ENCODE peak calls at places on chromosome 16, in eight cellular contexts. One of them, this sample, is unnamed.

GRCh38 chr16:19481291-19481690 is 40.6 kb downstream of the GDE1 start:
- DNase-seq in ACHN: no peak
- DNase-seq in pancreas: no peak
- DNase-seq in heart right ventricle: no peak
- DNase-seq in GM03348: no peak
- DNase-seq in fibroblast of the conjunctiva: no peak
- DNase-seq in stimulated activated CD8-positive, alpha-beta memory T cell treated with anti-CD3 and anti-CD28 coated beads, Interleukin-2, amount 100 ng/mL, for 1 hour: no peak
- DNase-seq in stimulated activated naive CD4-positive, alpha-beta T cell: no peak
- DNase-seq in this sample: no peak

GRCh38 chr16:80500116-80500859 is 40.5 kb upstream of the DYNLRB2 start:
- DNase-seq in ACHN: no peak
- DNase-seq in pancreas: no peak
- DNase-seq in heart right ventricle: no peak
- DNase-seq in GM03348: no peak
- DNase-seq in fibroblast of the conjunctiva: no peak
- DNase-seq in stimulated activated CD8-positive, alpha-beta memory T cell treated with anti-CD3 and anti-CD28 coated beads, Interleukin-2, amount 100 ng/mL, for 1 hour: no peak
- DNase-seq in stimulated activated naive CD4-positive, alpha-beta T cell: no peak
- DNase-seq in this sample: no peak

GRCh38 chr16:69814078-69814477 is 51.9 kb downstream of the WWP2 start:
- DNase-seq in ACHN: no peak
- DNase-seq in pancreas: no peak
- DNase-seq in heart right ventricle: no peak
- DNase-seq in GM03348: no peak
- DNase-seq in fibroblast of the conjunctiva: no peak
- DNase-seq in stimulated activated CD8-positive, alpha-beta memory T cell treated with anti-CD3 and anti-CD28 coated beads, Interleukin-2, amount 100 ng/mL, for 1 hour: no peak
- DNase-seq in stimulated activated naive CD4-positive, alpha-beta T cell: no peak
- DNase-seq in this sample: no peak

GRCh38 chr16:84827897-84828296 is 8.1 kb downstream of the CRISPLD2 start:
- DNase-seq in ACHN: no peak
- DNase-seq in pancreas: no peak
- DNase-seq in heart right ventricle: no peak
- DNase-seq in GM03348: no peak
- DNase-seq in fibroblast of the conjunctiva: no peak
- DNase-seq in stimulated activated CD8-positive, alpha-beta memory T cell treated with anti-CD3 and anti-CD28 coated beads, Interleukin-2, amount 100 ng/mL, for 1 hour: no peak
- DNase-seq in stimulated activated naive CD4-positive, alpha-beta T cell: no peak
- DNase-seq in this sample: no peak

GRCh38 chr16:20760346-20760745 is 3.5 kb upstream of the ACSM3 start:
- DNase-seq in ACHN: no peak
- DNase-seq in pancreas: no peak
- DNase-seq in heart right ventricle: no peak
- DNase-seq in GM03348: no peak
- DNase-seq in fibroblast of the conjunctiva: no peak
- DNase-seq in stimulated activated CD8-positive, alpha-beta memory T cell treated with anti-CD3 and anti-CD28 coated beads, Interleukin-2, amount 100 ng/mL, for 1 hour: no peak
- DNase-seq in stimulated activated naive CD4-positive, alpha-beta T cell: no peak
- DNase-seq in this sample: no peak

GRCh38 chr16:19505600-19506303 is 16.1 kb downstream of the GDE1 start:
- DNase-seq in ACHN: no peak
- DNase-seq in pancreas: no peak
- DNase-seq in heart right ventricle: peak; percentile 23
- DNase-seq in GM03348: no peak
- DNase-seq in fibroblast of the conjunctiva: peak; percentile 83
- DNase-seq in stimulated activated CD8-positive, alpha-beta memory T cell treated with anti-CD3 and anti-CD28 coated beads, Interleukin-2, amount 100 ng/mL, for 1 hour: no peak
- DNase-seq in stimulated activated naive CD4-positive, alpha-beta T cell: no peak
- DNase-seq in this sample: no peak

GRCh38 chr16:52416888-52417287 is 130.1 kb downstream of the TOX3 start:
- DNase-seq in ACHN: no peak
- DNase-seq in pancreas: no peak
- DNase-seq in heart right ventricle: no peak
- DNase-seq in GM03348: no peak
- DNase-seq in fibroblast of the conjunctiva: no peak
- DNase-seq in stimulated activated CD8-positive, alpha-beta memory T cell treated with anti-CD3 and anti-CD28 coated beads, Interleukin-2, amount 100 ng/mL, for 1 hour: no peak
- DNase-seq in stimulated activated naive CD4-positive, alpha-beta T cell: no peak
- DNase-seq in this sample: no peak

GRCh38 chr16:55487048-55487803 is 8.2 kb downstream of the MMP2 start:
- DNase-seq in ACHN: no peak
- DNase-seq in pancreas: no peak
- DNase-seq in heart right ventricle: no peak
- DNase-seq in GM03348: peak; percentile 87
- DNase-seq in fibroblast of the conjunctiva: peak; percentile 92
- DNase-seq in stimulated activated CD8-positive, alpha-beta memory T cell treated with anti-CD3 and anti-CD28 coated beads, Interleukin-2, amount 100 ng/mL, for 1 hour: no peak
- DNase-seq in stimulated activated naive CD4-positive, alpha-beta T cell: no peak
- DNase-seq in this sample: peak; percentile 82

GRCh38 chr16:49961087-49961486 is 63.9 kb upstream of the CNEP1R1 start:
- DNase-seq in ACHN: no peak
- DNase-seq in pancreas: no peak
- DNase-seq in heart right ventricle: no peak
- DNase-seq in GM03348: no peak
- DNase-seq in fibroblast of the conjunctiva: peak; percentile 22
- DNase-seq in stimulated activated CD8-positive, alpha-beta memory T cell treated with anti-CD3 and anti-CD28 coated beads, Interleukin-2, amount 100 ng/mL, for 1 hour: no peak
- DNase-seq in stimulated activated naive CD4-positive, alpha-beta T cell: no peak
- DNase-seq in this sample: no peak

GRCh38 chr16:57535680-57536305 is 578 bp downstream of the CCDC102A start:
- DNase-seq in ACHN: peak; percentile 91
- DNase-seq in pancreas: peak; percentile 95
- DNase-seq in heart right ventricle: peak; percentile 96
- DNase-seq in GM03348: peak; percentile 100
- DNase-seq in fibroblast of the conjunctiva: peak; percentile 80
- DNase-seq in stimulated activated CD8-positive, alpha-beta memory T cell treated with anti-CD3 and anti-CD28 coated beads, Interleukin-2, amount 100 ng/mL, for 1 hour: peak; percentile 87
- DNase-seq in stimulated activated naive CD4-positive, alpha-beta T cell: peak; percentile 92
- DNase-seq in this sample: peak; percentile 100

GRCh38 chr16:67883872-67884261 is 818 bp upstream of the NRN1L start:
- DNase-seq in ACHN: peak; percentile 66
- DNase-seq in pancreas: peak; percentile 55
- DNase-seq in heart right ventricle: peak; percentile 36
- DNase-seq in GM03348: peak; percentile 85
- DNase-seq in fibroblast of the conjunctiva: no peak
- DNase-seq in stimulated activated CD8-positive, alpha-beta memory T cell treated with anti-CD3 and anti-CD28 coated beads, Interleukin-2, amount 100 ng/mL, for 1 hour: peak; percentile 63
- DNase-seq in stimulated activated naive CD4-positive, alpha-beta T cell: peak; percentile 68
- DNase-seq in this sample: peak; percentile 81

GRCh38 chr16:48361012-48361411 is 24.2 kb downstream of the SIAH1 start:
- DNase-seq in ACHN: peak; percentile 35
- DNase-seq in pancreas: no peak
- DNase-seq in heart right ventricle: no peak
- DNase-seq in GM03348: no peak
- DNase-seq in fibroblast of the conjunctiva: no peak
- DNase-seq in stimulated activated CD8-positive, alpha-beta memory T cell treated with anti-CD3 and anti-CD28 coated beads, Interleukin-2, amount 100 ng/mL, for 1 hour: no peak
- DNase-seq in stimulated activated naive CD4-positive, alpha-beta T cell: no peak
- DNase-seq in this sample: no peak

GRCh38 chr16:54974391-54974790 is 43.7 kb downstream of the IRX5 start:
- DNase-seq in ACHN: no peak
- DNase-seq in pancreas: no peak
- DNase-seq in heart right ventricle: no peak
- DNase-seq in GM03348: no peak
- DNase-seq in fibroblast of the conjunctiva: no peak
- DNase-seq in stimulated activated CD8-positive, alpha-beta memory T cell treated with anti-CD3 and anti-CD28 coated beads, Interleukin-2, amount 100 ng/mL, for 1 hour: no peak
- DNase-seq in stimulated activated naive CD4-positive, alpha-beta T cell: no peak
- DNase-seq in this sample: no peak

GRCh38 chr16:11325404-11326083 is 19.7 kb upstream of the RMI2 start:
- DNase-seq in ACHN: no peak
- DNase-seq in pancreas: no peak
- DNase-seq in heart right ventricle: no peak
- DNase-seq in GM03348: no peak
- DNase-seq in fibroblast of the conjunctiva: no peak
- DNase-seq in stimulated activated CD8-positive, alpha-beta memory T cell treated with anti-CD3 and anti-CD28 coated beads, Interleukin-2, amount 100 ng/mL, for 1 hour: no peak
- DNase-seq in stimulated activated naive CD4-positive, alpha-beta T cell: no peak
- DNase-seq in this sample: no peak

GRCh38 chr16:52435573-52435972 is 111.4 kb downstream of the TOX3 start:
- DNase-seq in ACHN: no peak
- DNase-seq in pancreas: no peak
- DNase-seq in heart right ventricle: no peak
- DNase-seq in GM03348: no peak
- DNase-seq in fibroblast of the conjunctiva: no peak
- DNase-seq in stimulated activated CD8-positive, alpha-beta memory T cell treated with anti-CD3 and anti-CD28 coated beads, Interleukin-2, amount 100 ng/mL, for 1 hour: no peak
- DNase-seq in stimulated activated naive CD4-positive, alpha-beta T cell: no peak
- DNase-seq in this sample: no peak

GRCh38 chr16:55498101-55498500 is 10.8 kb upstream of the LPCAT2 start:
- DNase-seq in ACHN: no peak
- DNase-seq in pancreas: no peak
- DNase-seq in heart right ventricle: no peak
- DNase-seq in GM03348: no peak
- DNase-seq in fibroblast of the conjunctiva: no peak
- DNase-seq in stimulated activated CD8-positive, alpha-beta memory T cell treated with anti-CD3 and anti-CD28 coated beads, Interleukin-2, amount 100 ng/mL, for 1 hour: no peak
- DNase-seq in stimulated activated naive CD4-positive, alpha-beta T cell: no peak
- DNase-seq in this sample: no peak

GRCh38 chr16:56888806-56889205 is 23.8 kb downstream of the SLC12A3 start:
- DNase-seq in ACHN: no peak
- DNase-seq in pancreas: no peak
- DNase-seq in heart right ventricle: no peak
- DNase-seq in GM03348: no peak
- DNase-seq in fibroblast of the conjunctiva: no peak
- DNase-seq in stimulated activated CD8-positive, alpha-beta memory T cell treated with anti-CD3 and anti-CD28 coated beads, Interleukin-2, amount 100 ng/mL, for 1 hour: no peak
- DNase-seq in stimulated activated naive CD4-positive, alpha-beta T cell: no peak
- DNase-seq in this sample: no peak

GRCh38 chr16:927931-928330 is 42.9 kb downstream of the LMF1 start:
- DNase-seq in ACHN: no peak
- DNase-seq in pancreas: no peak
- DNase-seq in heart right ventricle: no peak
- DNase-seq in GM03348: no peak
- DNase-seq in fibroblast of the conjunctiva: no peak
- DNase-seq in stimulated activated CD8-positive, alpha-beta memory T cell treated with anti-CD3 and anti-CD28 coated beads, Interleukin-2, amount 100 ng/mL, for 1 hour: no peak
- DNase-seq in stimulated activated naive CD4-positive, alpha-beta T cell: no peak
- DNase-seq in this sample: no peak

GRCh38 chr16:57253410-57253927 is 8.4 kb downstream of the ARL2BP start:
- DNase-seq in ACHN: no peak
- DNase-seq in pancreas: no peak
- DNase-seq in heart right ventricle: no peak
- DNase-seq in GM03348: no peak
- DNase-seq in fibroblast of the conjunctiva: no peak
- DNase-seq in stimulated activated CD8-positive, alpha-beta memory T cell treated with anti-CD3 and anti-CD28 coated beads, Interleukin-2, amount 100 ng/mL, for 1 hour: no peak
- DNase-seq in stimulated activated naive CD4-positive, alpha-beta T cell: no peak
- DNase-seq in this sample: no peak

GRCh38 chr16:88264641-88265285 is 118.0 kb upstream of the ZNF469 start:
- DNase-seq in ACHN: peak; percentile 97
- DNase-seq in pancreas: peak; percentile 90
- DNase-seq in heart right ventricle: peak; percentile 93
- DNase-seq in GM03348: peak; percentile 87
- DNase-seq in fibroblast of the conjunctiva: peak; percentile 87
- DNase-seq in stimulated activated CD8-positive, alpha-beta memory T cell treated with anti-CD3 and anti-CD28 coated beads, Interleukin-2, amount 100 ng/mL, for 1 hour: no peak
- DNase-seq in stimulated activated naive CD4-positive, alpha-beta T cell: no peak
- DNase-seq in this sample: peak; percentile 85

GRCh38 chr16:86854058-86854621 is 275.8 kb downstream of the FOXL1 start:
- DNase-seq in ACHN: no peak
- DNase-seq in pancreas: no peak
- DNase-seq in heart right ventricle: no peak
- DNase-seq in GM03348: peak; percentile 87
- DNase-seq in fibroblast of the conjunctiva: peak; percentile 85
- DNase-seq in stimulated activated CD8-positive, alpha-beta memory T cell treated with anti-CD3 and anti-CD28 coated beads, Interleukin-2, amount 100 ng/mL, for 1 hour: no peak
- DNase-seq in stimulated activated naive CD4-positive, alpha-beta T cell: no peak
- DNase-seq in this sample: no peak

GRCh38 chr16:12652924-12653323 is 150.8 kb downstream of the CPPED1 start:
- DNase-seq in ACHN: no peak
- DNase-seq in pancreas: no peak
- DNase-seq in heart right ventricle: no peak
- DNase-seq in GM03348: no peak
- DNase-seq in fibroblast of the conjunctiva: no peak
- DNase-seq in stimulated activated CD8-positive, alpha-beta memory T cell treated with anti-CD3 and anti-CD28 coated beads, Interleukin-2, amount 100 ng/mL, for 1 hour: no peak
- DNase-seq in stimulated activated naive CD4-positive, alpha-beta T cell: no peak
- DNase-seq in this sample: no peak

GRCh38 chr16:1612320-1613111 is at the start of gene CRAMP1:
- DNase-seq in ACHN: peak; percentile 46
- DNase-seq in pancreas: no peak
- DNase-seq in heart right ventricle: no peak
- DNase-seq in GM03348: peak; percentile 37
- DNase-seq in fibroblast of the conjunctiva: no peak
- DNase-seq in stimulated activated CD8-positive, alpha-beta memory T cell treated with anti-CD3 and anti-CD28 coated beads, Interleukin-2, amount 100 ng/mL, for 1 hour: no peak
- DNase-seq in stimulated activated naive CD4-positive, alpha-beta T cell: no peak
- DNase-seq in this sample: peak; percentile 54

GRCh38 chr16:14496786-14497185 is 133.3 kb downstream of the PARN start:
- DNase-seq in ACHN: no peak
- DNase-seq in pancreas: no peak
- DNase-seq in heart right ventricle: peak; percentile 34
- DNase-seq in GM03348: no peak
- DNase-seq in fibroblast of the conjunctiva: no peak
- DNase-seq in stimulated activated CD8-positive, alpha-beta memory T cell treated with anti-CD3 and anti-CD28 coated beads, Interleukin-2, amount 100 ng/mL, for 1 hour: no peak
- DNase-seq in stimulated activated naive CD4-positive, alpha-beta T cell: no peak
- DNase-seq in this sample: no peak

GRCh38 chr16:78987676-78988075 is 612.9 kb downstream of the MAF start:
- DNase-seq in ACHN: no peak
- DNase-seq in pancreas: no peak
- DNase-seq in heart right ventricle: no peak
- DNase-seq in GM03348: no peak
- DNase-seq in fibroblast of the conjunctiva: no peak
- DNase-seq in stimulated activated CD8-positive, alpha-beta memory T cell treated with anti-CD3 and anti-CD28 coated beads, Interleukin-2, amount 100 ng/mL, for 1 hour: no peak
- DNase-seq in stimulated activated naive CD4-positive, alpha-beta T cell: no peak
- DNase-seq in this sample: no peak

GRCh38 chr16:27775254-27775653 is 225.3 kb downstream of the KATNIP start:
- DNase-seq in ACHN: no peak
- DNase-seq in pancreas: no peak
- DNase-seq in heart right ventricle: no peak
- DNase-seq in GM03348: no peak
- DNase-seq in fibroblast of the conjunctiva: no peak
- DNase-seq in stimulated activated CD8-positive, alpha-beta memory T cell treated with anti-CD3 and anti-CD28 coated beads, Interleukin-2, amount 100 ng/mL, for 1 hour: no peak
- DNase-seq in stimulated activated naive CD4-positive, alpha-beta T cell: no peak
- DNase-seq in this sample: no peak

GRCh38 chr16:17377360-17378324 is 93.1 kb downstream of the XYLT1 start:
- DNase-seq in ACHN: no peak
- DNase-seq in pancreas: no peak
- DNase-seq in heart right ventricle: no peak
- DNase-seq in GM03348: peak; percentile 56
- DNase-seq in fibroblast of the conjunctiva: no peak
- DNase-seq in stimulated activated CD8-positive, alpha-beta memory T cell treated with anti-CD3 and anti-CD28 coated beads, Interleukin-2, amount 100 ng/mL, for 1 hour: no peak
- DNase-seq in stimulated activated naive CD4-positive, alpha-beta T cell: no peak
- DNase-seq in this sample: no peak

GRCh38 chr16:48963901-48964615 is 317.6 kb downstream of the CBLN1 start:
- DNase-seq in ACHN: peak; percentile 97
- DNase-seq in pancreas: no peak
- DNase-seq in heart right ventricle: no peak
- DNase-seq in GM03348: peak; percentile 78
- DNase-seq in fibroblast of the conjunctiva: peak; percentile 18
- DNase-seq in stimulated activated CD8-positive, alpha-beta memory T cell treated with anti-CD3 and anti-CD28 coated beads, Interleukin-2, amount 100 ng/mL, for 1 hour: no peak
- DNase-seq in stimulated activated naive CD4-positive, alpha-beta T cell: no peak
- DNase-seq in this sample: peak; percentile 77

GRCh38 chr16:89358030-89359005 is 132.0 kb downstream of the ANKRD11 start:
- DNase-seq in ACHN: no peak
- DNase-seq in pancreas: no peak
- DNase-seq in heart right ventricle: no peak
- DNase-seq in GM03348: no peak
- DNase-seq in fibroblast of the conjunctiva: no peak
- DNase-seq in stimulated activated CD8-positive, alpha-beta memory T cell treated with anti-CD3 and anti-CD28 coated beads, Interleukin-2, amount 100 ng/mL, for 1 hour: no peak
- DNase-seq in stimulated activated naive CD4-positive, alpha-beta T cell: no peak
- DNase-seq in this sample: no peak

GRCh38 chr16:53542283-53542682 is 39.3 kb upstream of the AKTIP start:
- DNase-seq in ACHN: no peak
- DNase-seq in pancreas: no peak
- DNase-seq in heart right ventricle: no peak
- DNase-seq in GM03348: no peak
- DNase-seq in fibroblast of the conjunctiva: no peak
- DNase-seq in stimulated activated CD8-positive, alpha-beta memory T cell treated with anti-CD3 and anti-CD28 coated beads, Interleukin-2, amount 100 ng/mL, for 1 hour: no peak
- DNase-seq in stimulated activated naive CD4-positive, alpha-beta T cell: no peak
- DNase-seq in this sample: no peak

GRCh38 chr16:9050102-9050830 is 41.2 kb upstream of the HAPSTR1 start:
- DNase-seq in ACHN: peak; percentile 25
- DNase-seq in pancreas: no peak
- DNase-seq in heart right ventricle: no peak
- DNase-seq in GM03348: no peak
- DNase-seq in fibroblast of the conjunctiva: no peak
- DNase-seq in stimulated activated CD8-positive, alpha-beta memory T cell treated with anti-CD3 and anti-CD28 coated beads, Interleukin-2, amount 100 ng/mL, for 1 hour: no peak
- DNase-seq in stimulated activated naive CD4-positive, alpha-beta T cell: no peak
- DNase-seq in this sample: no peak

GRCh38 chr16:2205967-2206313 is 686 bp downstream of the MLST8 start:
- DNase-seq in ACHN: no peak
- DNase-seq in pancreas: no peak
- DNase-seq in heart right ventricle: no peak
- DNase-seq in GM03348: no peak
- DNase-seq in fibroblast of the conjunctiva: peak; percentile 12
- DNase-seq in stimulated activated CD8-positive, alpha-beta memory T cell treated with anti-CD3 and anti-CD28 coated beads, Interleukin-2, amount 100 ng/mL, for 1 hour: no peak
- DNase-seq in stimulated activated naive CD4-positive, alpha-beta T cell: no peak
- DNase-seq in this sample: no peak

GRCh38 chr16:86974120-86974519 is 343.1 kb downstream of the C16orf95 start:
- DNase-seq in ACHN: no peak
- DNase-seq in pancreas: no peak
- DNase-seq in heart right ventricle: no peak
- DNase-seq in GM03348: no peak
- DNase-seq in fibroblast of the conjunctiva: no peak
- DNase-seq in stimulated activated CD8-positive, alpha-beta memory T cell treated with anti-CD3 and anti-CD28 coated beads, Interleukin-2, amount 100 ng/mL, for 1 hour: no peak
- DNase-seq in stimulated activated naive CD4-positive, alpha-beta T cell: no peak
- DNase-seq in this sample: no peak

GRCh38 chr16:2212362-2213324 is 2.0 kb upstream of the BRICD5 start:
- DNase-seq in ACHN: no peak
- DNase-seq in pancreas: peak; percentile 69
- DNase-seq in heart right ventricle: peak; percentile 52
- DNase-seq in GM03348: no peak
- DNase-seq in fibroblast of the conjunctiva: no peak
- DNase-seq in stimulated activated CD8-positive, alpha-beta memory T cell treated with anti-CD3 and anti-CD28 coated beads, Interleukin-2, amount 100 ng/mL, for 1 hour: no peak
- DNase-seq in stimulated activated naive CD4-positive, alpha-beta T cell: no peak
- DNase-seq in this sample: no peak